ENCODE peak calls at places on chromosomes 7 and 10, in eight cellular contexts. One of them, this sample, is unnamed.

GRCh38 chr10:47336387-47337134 is 11.6 kb upstream of the RBP3 start:
- DNase-seq in cardiac muscle cell: no peak
- DNase-seq in caudate nucleus: no peak
- DNase-seq in brain microvascular endothelial cell: peak; percentile 65
- DNase-seq in LoVo: no peak
- DNase-seq in neural progenitor cell: no peak
- DNase-seq in Ammon's horn: no peak
- DNase-seq in NCI-H187 treated with DMSO at 0.1 percent for 48 hours: no peak
- DNase-seq in this sample: no peak

GRCh38 chr7:158374586-158374985 is 213.0 kb downstream of the PTPRN2 start:
- DNase-seq in NCI-H187 treated with DMSO at 0.1 percent for 48 hours: no peak
- DNase-seq in LoVo: no peak
- DNase-seq in Ammon's horn: no peak
- DNase-seq in caudate nucleus: no peak
- DNase-seq in brain microvascular endothelial cell: peak; percentile 20
- DNase-seq in cardiac muscle cell: no peak
- DNase-seq in neural progenitor cell: no peak
- DNase-seq in this sample: no peak

GRCh38 chr7:34844401-34844800 is 186.4 kb downstream of the NPSR1 start:
- DNase-seq in LoVo: no peak
- DNase-seq in neural progenitor cell: no peak
- DNase-seq in Ammon's horn: no peak
- DNase-seq in cardiac muscle cell: no peak
- DNase-seq in caudate nucleus: no peak
- DNase-seq in NCI-H187 treated with DMSO at 0.1 percent for 48 hours: no peak
- DNase-seq in brain microvascular endothelial cell: no peak
- DNase-seq in this sample: no peak

GRCh38 chr7:82925331-82925730 is 237.4 kb downstream of the PCLO start:
- DNase-seq in Ammon's horn: no peak
- DNase-seq in brain microvascular endothelial cell: no peak
- DNase-seq in cardiac muscle cell: no peak
- DNase-seq in NCI-H187 treated with DMSO at 0.1 percent for 48 hours: no peak
- DNase-seq in LoVo: no peak
- DNase-seq in neural progenitor cell: no peak
- DNase-seq in caudate nucleus: no peak
- DNase-seq in this sample: no peak

GRCh38 chr7:54749200-54749599 is 9.8 kb downstream of the SEC61G start:
- DNase-seq in cardiac muscle cell: no peak
- DNase-seq in LoVo: no peak
- DNase-seq in neural progenitor cell: no peak
- DNase-seq in Ammon's horn: no peak
- DNase-seq in brain microvascular endothelial cell: no peak
- DNase-seq in caudate nucleus: no peak
- DNase-seq in NCI-H187 treated with DMSO at 0.1 percent for 48 hours: no peak
- DNase-seq in this sample: no peak

GRCh38 chr10:116096501-116096900 is 176.5 kb downstream of the GFRA1 start:
- DNase-seq in cardiac muscle cell: no peak
- DNase-seq in brain microvascular endothelial cell: no peak
- DNase-seq in NCI-H187 treated with DMSO at 0.1 percent for 48 hours: no peak
- DNase-seq in LoVo: no peak
- DNase-seq in caudate nucleus: no peak
- DNase-seq in Ammon's horn: no peak
- DNase-seq in neural progenitor cell: no peak
- DNase-seq in this sample: no peak

GRCh38 chr10:128995676-128996075 is 471.4 kb upstream of the MGMT start:
- DNase-seq in neural progenitor cell: no peak
- DNase-seq in NCI-H187 treated with DMSO at 0.1 percent for 48 hours: no peak
- DNase-seq in caudate nucleus: no peak
- DNase-seq in LoVo: no peak
- DNase-seq in cardiac muscle cell: no peak
- DNase-seq in brain microvascular endothelial cell: no peak
- DNase-seq in Ammon's horn: no peak
- DNase-seq in this sample: no peak

GRCh38 chr7:72415586-72415985 is 3.4 kb upstream of the CALN1 start:
- DNase-seq in neural progenitor cell: no peak
- DNase-seq in Ammon's horn: no peak
- DNase-seq in LoVo: no peak
- DNase-seq in cardiac muscle cell: no peak
- DNase-seq in caudate nucleus: no peak
- DNase-seq in NCI-H187 treated with DMSO at 0.1 percent for 48 hours: no peak
- DNase-seq in brain microvascular endothelial cell: no peak
- DNase-seq in this sample: no peak

GRCh38 chr7:2956526-2957368 is 86.9 kb downstream of the CARD11 start:
- DNase-seq in LoVo: no peak
- DNase-seq in Ammon's horn: no peak
- DNase-seq in caudate nucleus: no peak
- DNase-seq in brain microvascular endothelial cell: peak; percentile 50
- DNase-seq in NCI-H187 treated with DMSO at 0.1 percent for 48 hours: no peak
- DNase-seq in cardiac muscle cell: no peak
- DNase-seq in neural progenitor cell: no peak
- DNase-seq in this sample: no peak

GRCh38 chr10:2589226-2589625 is 478.1 kb upstream of the PFKP start:
- DNase-seq in NCI-H187 treated with DMSO at 0.1 percent for 48 hours: no peak
- DNase-seq in brain microvascular endothelial cell: no peak
- DNase-seq in cardiac muscle cell: no peak
- DNase-seq in neural progenitor cell: no peak
- DNase-seq in LoVo: no peak
- DNase-seq in Ammon's horn: peak; percentile 12
- DNase-seq in caudate nucleus: no peak
- DNase-seq in this sample: no peak

GRCh38 chr10:93541402-93542357 is 24.8 kb upstream of the FFAR4 start:
- DNase-seq in LoVo: peak; percentile 67
- DNase-seq in cardiac muscle cell: peak; percentile 63
- DNase-seq in brain microvascular endothelial cell: peak; percentile 27
- DNase-seq in caudate nucleus: no peak
- DNase-seq in neural progenitor cell: peak; percentile 72
- DNase-seq in NCI-H187 treated with DMSO at 0.1 percent for 48 hours: no peak
- DNase-seq in Ammon's horn: peak; percentile 20
- DNase-seq in this sample: no peak

GRCh38 chr7:103640031-103640779 is 194.2 kb upstream of the SLC26A5 start:
- DNase-seq in caudate nucleus: no peak
- DNase-seq in Ammon's horn: no peak
- DNase-seq in NCI-H187 treated with DMSO at 0.1 percent for 48 hours: no peak
- DNase-seq in brain microvascular endothelial cell: peak; percentile 49
- DNase-seq in LoVo: no peak
- DNase-seq in cardiac muscle cell: no peak
- DNase-seq in neural progenitor cell: no peak
- DNase-seq in this sample: no peak

GRCh38 chr10:48463318-48464003 is 141.4 kb downstream of the ARHGAP22 start:
- DNase-seq in LoVo: no peak
- DNase-seq in brain microvascular endothelial cell: no peak
- DNase-seq in cardiac muscle cell: peak; percentile 61
- DNase-seq in neural progenitor cell: peak; percentile 50
- DNase-seq in NCI-H187 treated with DMSO at 0.1 percent for 48 hours: no peak
- DNase-seq in Ammon's horn: peak; percentile 38
- DNase-seq in caudate nucleus: no peak
- DNase-seq in this sample: peak; percentile 8

GRCh38 chr10:123150986-123151738 is 3.0 kb upstream of the BUB3 start:
- DNase-seq in LoVo: no peak
- DNase-seq in neural progenitor cell: peak; percentile 71
- DNase-seq in caudate nucleus: no peak
- DNase-seq in cardiac muscle cell: peak; percentile 47
- DNase-seq in brain microvascular endothelial cell: no peak
- DNase-seq in Ammon's horn: no peak
- DNase-seq in NCI-H187 treated with DMSO at 0.1 percent for 48 hours: no peak
- DNase-seq in this sample: no peak

GRCh38 chr10:70722820-70723424 is 50.6 kb downstream of the ADAMTS14 start:
- DNase-seq in LoVo: peak; percentile 41
- DNase-seq in caudate nucleus: no peak
- DNase-seq in neural progenitor cell: no peak
- DNase-seq in cardiac muscle cell: no peak
- DNase-seq in NCI-H187 treated with DMSO at 0.1 percent for 48 hours: no peak
- DNase-seq in Ammon's horn: no peak
- DNase-seq in brain microvascular endothelial cell: peak; percentile 40
- DNase-seq in this sample: no peak

GRCh38 chr10:117546020-117546629 is 3.6 kb downstream of the EMX2 start:
- DNase-seq in brain microvascular endothelial cell: no peak
- DNase-seq in Ammon's horn: no peak
- DNase-seq in caudate nucleus: no peak
- DNase-seq in NCI-H187 treated with DMSO at 0.1 percent for 48 hours: no peak
- DNase-seq in cardiac muscle cell: no peak
- DNase-seq in LoVo: no peak
- DNase-seq in neural progenitor cell: no peak
- DNase-seq in this sample: no peak

GRCh38 chr10:28135258-28135657 is 136.4 kb upstream of the ODAD2 start:
- DNase-seq in neural progenitor cell: no peak
- DNase-seq in brain microvascular endothelial cell: no peak
- DNase-seq in cardiac muscle cell: no peak
- DNase-seq in caudate nucleus: no peak
- DNase-seq in Ammon's horn: no peak
- DNase-seq in NCI-H187 treated with DMSO at 0.1 percent for 48 hours: no peak
- DNase-seq in LoVo: no peak
- DNase-seq in this sample: no peak

GRCh38 chr7:114931656-114932011 is 9.7 kb downstream of the MDFIC start:
- DNase-seq in LoVo: no peak
- DNase-seq in caudate nucleus: no peak
- DNase-seq in cardiac muscle cell: no peak
- DNase-seq in Ammon's horn: no peak
- DNase-seq in brain microvascular endothelial cell: no peak
- DNase-seq in NCI-H187 treated with DMSO at 0.1 percent for 48 hours: no peak
- DNase-seq in neural progenitor cell: no peak
- DNase-seq in this sample: no peak

GRCh38 chr10:16583382-16583781 is 61.7 kb upstream of the C1QL3 start:
- DNase-seq in cardiac muscle cell: no peak
- DNase-seq in NCI-H187 treated with DMSO at 0.1 percent for 48 hours: no peak
- DNase-seq in brain microvascular endothelial cell: no peak
- DNase-seq in Ammon's horn: peak; percentile 18
- DNase-seq in LoVo: no peak
- DNase-seq in caudate nucleus: no peak
- DNase-seq in neural progenitor cell: no peak
- DNase-seq in this sample: no peak

GRCh38 chr10:86545097-86545496 is 23.5 kb upstream of the WAPL start:
- DNase-seq in brain microvascular endothelial cell: no peak
- DNase-seq in caudate nucleus: no peak
- DNase-seq in Ammon's horn: peak; percentile 28
- DNase-seq in NCI-H187 treated with DMSO at 0.1 percent for 48 hours: no peak
- DNase-seq in neural progenitor cell: no peak
- DNase-seq in cardiac muscle cell: no peak
- DNase-seq in LoVo: no peak
- DNase-seq in this sample: no peak

GRCh38 chr7:109879429-109879828 is 1211.5 kb upstream of the LRRN3 start:
- DNase-seq in NCI-H187 treated with DMSO at 0.1 percent for 48 hours: peak; percentile 60
- DNase-seq in caudate nucleus: no peak
- DNase-seq in Ammon's horn: no peak
- DNase-seq in LoVo: no peak
- DNase-seq in cardiac muscle cell: no peak
- DNase-seq in brain microvascular endothelial cell: no peak
- DNase-seq in neural progenitor cell: no peak
- DNase-seq in this sample: no peak

GRCh38 chr7:101602484-101603241 is 26.4 kb downstream of the MYL10 start:
- DNase-seq in NCI-H187 treated with DMSO at 0.1 percent for 48 hours: no peak
- DNase-seq in Ammon's horn: peak; percentile 73
- DNase-seq in cardiac muscle cell: peak; percentile 91
- DNase-seq in neural progenitor cell: peak; percentile 95
- DNase-seq in brain microvascular endothelial cell: peak; percentile 54
- DNase-seq in LoVo: peak; percentile 85
- DNase-seq in caudate nucleus: peak; percentile 33
- DNase-seq in this sample: peak; percentile 61

GRCh38 chr7:125098377-125098970 is 168.8 kb upstream of the POT1 start:
- DNase-seq in Ammon's horn: no peak
- DNase-seq in LoVo: no peak
- DNase-seq in caudate nucleus: no peak
- DNase-seq in neural progenitor cell: no peak
- DNase-seq in brain microvascular endothelial cell: peak; percentile 4
- DNase-seq in NCI-H187 treated with DMSO at 0.1 percent for 48 hours: no peak
- DNase-seq in cardiac muscle cell: no peak
- DNase-seq in this sample: no peak

GRCh38 chr10:17607060-17607459 is 10.1 kb downstream of the HACD1 start:
- DNase-seq in NCI-H187 treated with DMSO at 0.1 percent for 48 hours: no peak
- DNase-seq in LoVo: no peak
- DNase-seq in caudate nucleus: no peak
- DNase-seq in neural progenitor cell: no peak
- DNase-seq in Ammon's horn: no peak
- DNase-seq in cardiac muscle cell: no peak
- DNase-seq in brain microvascular endothelial cell: no peak
- DNase-seq in this sample: no peak